ENCODE peak calls at places on chromosomes 12 and 14, in seven cellular contexts. K is breast epithelium, B is upper lobe of right lung, L is endodermal cell, H is mucosa of descending colon, F is SJCRH30, Q is lung. I is an unnamed sample.

GRCh38 chr14:29222671-29223268 is 456.2 kb downstream of the FOXG1 start:
- DNase-seq in K (no peak), B (no peak), L (peak; percentile 53), H (no peak), F (no peak), Q (no peak), I (peak; percentile 44)

GRCh38 chr12:91877461-91878230 is 268.0 kb downstream of the BTG1 start:
- DNase-seq in K (no peak), B (no peak), L (no peak), H (no peak), F (no peak), Q (no peak), I (no peak)

GRCh38 chr14:53630336-53630735 is 326.3 kb downstream of the BMP4 start:
- DNase-seq in K (no peak), B (no peak), L (no peak), H (no peak), F (no peak), Q (no peak), I (no peak)

GRCh38 chr12:66823857-66824570 is 145.1 kb upstream of the GRIP1 start:
- DNase-seq in K (peak; percentile 18), B (no peak), L (no peak), H (no peak), F (peak; percentile 54), Q (no peak), I (peak; percentile 82)

GRCh38 chr14:101598571-101599233 is 37.4 kb downstream of the DIO3 start:
- DNase-seq in K (no peak), B (no peak), L (no peak), H (no peak), F (no peak), Q (no peak), I (no peak)

GRCh38 chr12:94180558-94181296 is 32.4 kb downstream of the PLXNC1 start:
- DNase-seq in K (no peak), B (no peak), L (no peak), H (no peak), F (no peak), Q (no peak), I (no peak)

GRCh38 chr14:64879635-64880381 is at the start of gene SPTB:
- DNase-seq in K (no peak), B (peak; percentile 73), L (peak; percentile 88), H (peak; percentile 64), F (no peak), Q (no peak), I (peak; percentile 16)

GRCh38 chr12:12088761-12089160 is 18.0 kb downstream of the BCL2L14 start:
- DNase-seq in K (no peak), B (no peak), L (peak; percentile 29), H (no peak), F (peak; percentile 28), Q (no peak), I (no peak)

GRCh38 chr14:66369157-66369706 is 116.9 kb upstream of the CCDC196 start:
- DNase-seq in K (no peak), B (no peak), L (no peak), H (no peak), F (no peak), Q (no peak), I (no peak)

GRCh38 chr12:107891967-107892366 is 117.5 kb downstream of the ASCL4 start:
- DNase-seq in K (no peak), B (no peak), L (peak; percentile 65), H (no peak), F (no peak), Q (no peak), I (no peak)

DNA sequence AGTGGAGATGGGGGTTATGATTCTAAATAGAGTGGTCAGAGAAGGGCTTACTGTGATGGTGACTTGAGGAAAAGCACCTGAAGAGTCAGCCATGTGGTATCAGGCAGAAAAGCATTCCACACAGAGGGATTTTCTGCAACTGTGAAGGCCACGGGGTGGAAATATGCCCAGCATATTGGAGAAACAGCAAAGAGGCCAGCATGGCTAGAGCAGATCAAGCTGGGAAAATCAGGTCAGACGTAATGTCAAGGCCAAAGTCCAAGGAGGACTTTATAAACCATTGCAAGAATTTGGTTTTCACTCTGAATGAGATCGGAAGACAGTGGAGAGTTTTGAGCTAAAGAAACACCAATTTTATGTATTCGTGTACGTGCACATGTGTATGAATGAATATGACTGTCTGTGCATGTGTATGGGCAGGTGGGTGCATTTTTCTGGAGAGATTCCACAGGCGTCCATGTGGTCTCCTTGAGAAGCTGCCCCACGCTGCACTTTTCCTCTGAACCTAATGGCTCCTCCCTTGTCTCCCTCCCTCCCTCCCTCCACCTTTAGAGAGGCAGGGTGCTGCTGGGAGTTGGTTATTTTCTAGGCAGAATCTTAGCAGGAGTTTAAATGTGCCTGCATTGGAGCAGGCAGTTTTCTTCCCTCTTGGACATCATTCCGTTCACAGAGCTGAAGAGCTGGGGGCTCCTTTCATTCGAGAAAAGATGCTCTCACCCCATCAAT is 97.4 kb upstream of the PPP4R3A start:
- DNase-seq in K (no peak), B (no peak), L (no peak), H (no peak), F (no peak), Q (no peak), I (no peak)
- H3K4me3 ChIP-seq in K (no peak overlapping the region), B (no peak overlapping the region), L (no peak overlapping the region), H (no peak overlapping the region), F (no peak overlapping the region), Q (no peak overlapping the region), I (no peak overlapping the region)

GRCh38 chr12:130204441-130204840 is 42.2 kb downstream of the FZD10 start:
- DNase-seq in K (no peak), B (no peak), L (peak; percentile 11), H (no peak), F (no peak), Q (no peak), I (peak; percentile 30)

GRCh38 chr12:130201037-130201436 is 38.8 kb downstream of the FZD10 start:
- DNase-seq in K (no peak), B (no peak), L (peak; percentile 21), H (no peak), F (no peak), Q (no peak), I (no peak)

GRCh38 chr12:130203151-130203550 is 40.9 kb downstream of the FZD10 start:
- DNase-seq in K (no peak), B (no peak), L (peak; percentile 61), H (no peak), F (no peak), Q (no peak), I (peak; percentile 69)

GRCh38 chr12:130200445-130200844 is 38.2 kb downstream of the FZD10 start:
- DNase-seq in K (no peak), B (no peak), L (peak; percentile 24), H (no peak), F (no peak), Q (no peak), I (no peak)

GRCh38 chr12:130202201-130202600 is 39.9 kb downstream of the FZD10 start:
- DNase-seq in K (no peak), B (peak; percentile 29), L (peak; percentile 52), H (no peak), F (no peak), Q (no peak), I (no peak)
- H3K9me3 ChIP-seq in K (peaks cover 10% of the 10 kb centered on the region), B (no peaks in the 10 kb centered on the region), L (no peaks in the 10 kb centered on the region), H (no peaks in the 10 kb centered on the region), F (no peaks in the 10 kb centered on the region), Q (peaks cover 11% of the 10 kb centered on the region), I (peaks cover 4% of the 10 kb centered on the region)

GRCh38 chr14:95265106-95266094 is 54.3 kb downstream of the CLMN start:
- DNase-seq in K (peak; percentile 87), B (no peak), L (peak; percentile 49), H (no peak), F (peak; percentile 76), Q (peak; percentile 68), I (peak; percentile 99)
- H3K4me3 ChIP-seq in K (peak overlapping the region; percentile 48), B (no peak overlapping the region), L (no peak overlapping the region), H (no peak overlapping the region), F (no peak overlapping the region), Q (no peak overlapping the region), I (no peak overlapping the region)

GRCh38 chr14:106613256-106613655 is 1086.9 kb downstream of the TMEM121 start:
- DNase-seq in K (no peak), B (no peak), L (no peak), H (no peak), F (no peak), Q (no peak), I (no peak)
- H3K9me3 ChIP-seq in K (no peaks in the 10 kb centered on the region), B (no peaks in the 10 kb centered on the region), L (peaks cover 83% of the 10 kb centered on the region), H (no peaks in the 10 kb centered on the region), F (no peaks in the 10 kb centered on the region), Q (no peaks in the 10 kb centered on the region), I (peaks cover 24% of the 10 kb centered on the region)

GRCh38 chr12:3168223-3168770 is 91.1 kb downstream of the TSPAN9 start:
- DNase-seq in K (no peak), B (peak; percentile 39), L (no peak), H (no peak), F (no peak), Q (no peak), I (no peak)

GRCh38 chr12:3170423-3171194 is 93.4 kb downstream of the TSPAN9 start:
- DNase-seq in K (no peak), B (no peak), L (no peak), H (no peak), F (no peak), Q (no peak), I (peak; percentile 63)

GRCh38 chr12:3171195-3171591 is 94.0 kb downstream of the TSPAN9 start:
- DNase-seq in K (no peak), B (no peak), L (no peak), H (no peak), F (no peak), Q (no peak), I (no peak)

GRCh38 chr12:3167636-3168035 is 90.5 kb downstream of the TSPAN9 start:
- DNase-seq in K (no peak), B (no peak), L (no peak), H (no peak), F (no peak), Q (no peak), I (no peak)

GRCh38 chr12:3168775-3169221 is 91.6 kb downstream of the TSPAN9 start:
- DNase-seq in K (peak; percentile 72), B (no peak), L (peak; percentile 67), H (no peak), F (no peak), Q (no peak), I (peak; percentile 80)
- H3K4me3 ChIP-seq in K (no peak overlapping the region), B (no peak overlapping the region), L (no peak overlapping the region), H (no peak overlapping the region), F (no peak overlapping the region), Q (no peak overlapping the region), I (no peak overlapping the region)